ENCODE peak calls at places on chromosome 14, in nine cellular contexts. J is IMR-90, R is NCI-H748 treated with DMSO at 0.1 percent for 48 hours, K is endothelial cell, M is adipocyte, C is left ventricle myocardium superior, N is T-helper 9 cell, D is GM04504, B is T-helper 17 cell. Q is an unnamed sample.

GRCh38 chr14:24238123-24238522 is 4.3 kb downstream of the TINF2 start:
- DNase-seq in R (no peak), B (no peak), M (no peak), D (no peak), J (no peak), K (no peak), N (no peak), C (no peak), Q (no peak)

GRCh38 chr14:75661499-75661814 is 411 bp downstream of the TTLL5 start:
- DNase-seq in J (no peak), M (no peak), D (no peak), C (no peak), B (no peak), K (no peak), R (peak), N (no peak), Q (no peak)

GRCh38 chr14:52325126-52325525 is 11.0 kb downstream of the PTGER2 start:
- DNase-seq in N (no peak), R (no peak), C (no peak), B (no peak), K (no peak), M (peak), D (no peak), J (peak), Q (no peak)

GRCh38 chr14:106790189-106791036 is 1264.0 kb downstream of the TMEM121 start:
- DNase-seq in M (no peak), D (no peak), N (peak), C (peak), J (no peak), B (peak), R (peak), K (no peak), Q (peak)

GRCh38 chr14:55846852-55847471 is 267.0 kb downstream of the KTN1 start:
- DNase-seq in R (no peak), B (no peak), D (peak), J (peak), M (peak), K (no peak), N (no peak), C (peak), Q (peak)

GRCh38 chr14:103492572-103492971 is 30.1 kb downstream of the CKB start:
- DNase-seq in M (no peak), K (no peak), D (no peak), R (no peak), C (no peak), N (no peak), J (no peak), B (no peak), Q (no peak)

GRCh38 chr14:59161571-59162175 is 26.8 kb upstream of the DAAM1 start:
- DNase-seq in B (no peak), R (no peak), C (no peak), N (no peak), M (peak), J (peak), K (no peak), D (peak), Q (peak)

GRCh38 chr14:85444685-85445084 is 85.3 kb upstream of the FLRT2 start:
- DNase-seq in N (no peak), D (no peak), B (no peak), J (peak), M (no peak), R (no peak), K (no peak), C (no peak), Q (no peak)

GRCh38 chr14:99928963-99929362 is 135.8 kb downstream of the EML1 start:
- DNase-seq in J (no peak), M (no peak), B (no peak), D (no peak), K (no peak), R (no peak), N (no peak), C (no peak), Q (no peak)